ENCODE peak calls at places on chromosomes 1 and 21, in six cellular contexts. J is H1, H is K562, B is GM12891, Y is HepG2, F is GM12878. T is an unnamed sample.

GRCh38 chr1:172275478-172275877 is 145.0 kb upstream of the C1orf105 start:
- DNase-seq in H (no peak), J (no peak), B (no peak), F (no peak), Y (no peak), T (no peak)

GRCh38 chr1:55751776-55752175 is 536.6 kb upstream of the USP24 start:
- DNase-seq in Y (no peak), B (no peak), H (no peak), J (no peak), F (no peak), T (no peak)

GRCh38 chr1:200035397-200035955 is 8.0 kb downstream of the NR5A2 start:
- DNase-seq in B (no peak), J (no peak), F (no peak), H (no peak), Y (no peak), T (no peak)

GRCh38 chr1:82110366-82111254 is 309.9 kb downstream of the ADGRL2 start:
- DNase-seq in J (no peak), F (no peak), Y (no peak), H (no peak), B (no peak), T (no peak)

GRCh38 chr1:31939484-31940329 is 1.5 kb upstream of the PTP4A2 start:
- DNase-seq in Y (peak; percentile 87), B (peak; percentile 50), J (no peak), H (peak; percentile 86), F (peak; percentile 86), T (peak; percentile 55)

GRCh38 chr1:70487910-70488665 is 77.0 kb downstream of the CTH start:
- DNase-seq in B (peak; percentile 14), J (peak; percentile 23), Y (peak; percentile 43), F (peak; percentile 16), H (peak; percentile 55), T (no peak)

GRCh38 chr1:8104278-8105236 is 78.4 kb upstream of the ERRFI1 start:
- DNase-seq in F (peak; percentile 56), B (no peak), H (no peak), Y (no peak), J (no peak), T (no peak)

GRCh38 chr21:14952916-14953315 is 111.9 kb downstream of the NRIP1 start:
- DNase-seq in H (no peak), F (no peak), Y (no peak), B (no peak), J (no peak), T (no peak)

GRCh38 chr1:10680487-10680886 is 116.0 kb downstream of the CASZ1 start:
- DNase-seq in J (no peak), B (no peak), Y (no peak), H (no peak), F (no peak), T (no peak)

GRCh38 chr1:10678395-10678794 is 118.1 kb downstream of the CASZ1 start:
- DNase-seq in B (no peak), F (no peak), J (no peak), Y (no peak), H (no peak), T (no peak)

GRCh38 chr1:10681296-10682113 is 114.9 kb downstream of the CASZ1 start:
- DNase-seq in Y (peak; percentile 45), H (no peak), B (no peak), F (no peak), J (no peak), T (no peak)

GRCh38 chr1:10678852-10679251 is 117.6 kb downstream of the CASZ1 start:
- DNase-seq in Y (no peak), F (no peak), H (no peak), J (no peak), B (no peak), T (no peak)

GRCh38 chr1:10679521-10680220 is 116.8 kb downstream of the CASZ1 start:
- DNase-seq in H (peak; percentile 77), B (no peak), Y (peak; percentile 82), J (peak; percentile 43), F (no peak), T (no peak)
- TF ChIP-seq POLR2AphosphoS5 in H (no peak), B (no peak), Y (no peak), J (no peak), F (no peak), T (no peak)

GRCh38 chr1:224785622-224786021 is 143.9 kb upstream of the DNAH14 start:
- DNase-seq in Y (no peak), F (no peak), H (no peak), B (no peak), J (no peak), T (no peak)
- TF ChIP-seq POLR2A in Y (no peak), F (no peak), H (no peak), B (no peak), J (no peak), T (no peak)

GRCh38 chr1:20119351-20119750 is at the start of gene PLA2G2D:
- DNase-seq in H (no peak), J (no peak), B (no peak), F (no peak), Y (no peak), T (no peak)
- TF ChIP-seq TAF1 in H (no peak), J (no peak), B (no peak), F (no peak), Y (no peak), T (no peak)

DNA sequence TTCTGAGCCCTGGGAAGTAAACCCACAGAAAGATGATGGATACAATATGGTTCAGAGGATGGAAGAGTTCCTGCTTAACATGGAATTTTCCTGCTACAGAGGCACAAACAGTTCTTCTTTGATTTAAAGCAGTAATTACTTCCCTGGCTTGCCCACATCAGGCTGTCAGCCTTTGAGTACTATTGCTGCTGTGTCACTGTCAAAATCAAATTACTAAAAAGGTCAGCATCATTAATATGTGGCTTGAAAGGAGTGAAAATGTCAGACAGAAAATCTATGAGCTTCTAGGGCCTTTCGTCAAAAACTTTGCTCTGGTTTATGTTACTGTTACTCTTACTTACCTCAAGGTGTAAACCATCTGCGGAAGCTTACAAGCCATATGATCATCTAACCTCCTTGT is 98.6 kb upstream of the DPT start:
- DNase-seq in Y (no peak), F (no peak), B (no peak), H (no peak), J (no peak), T (no peak)
- TF ChIP-seq POLR2AphosphoS5 in Y (no peak), F (no peak), B (no peak), H (no peak), J (no peak), T (no peak)

DNA sequence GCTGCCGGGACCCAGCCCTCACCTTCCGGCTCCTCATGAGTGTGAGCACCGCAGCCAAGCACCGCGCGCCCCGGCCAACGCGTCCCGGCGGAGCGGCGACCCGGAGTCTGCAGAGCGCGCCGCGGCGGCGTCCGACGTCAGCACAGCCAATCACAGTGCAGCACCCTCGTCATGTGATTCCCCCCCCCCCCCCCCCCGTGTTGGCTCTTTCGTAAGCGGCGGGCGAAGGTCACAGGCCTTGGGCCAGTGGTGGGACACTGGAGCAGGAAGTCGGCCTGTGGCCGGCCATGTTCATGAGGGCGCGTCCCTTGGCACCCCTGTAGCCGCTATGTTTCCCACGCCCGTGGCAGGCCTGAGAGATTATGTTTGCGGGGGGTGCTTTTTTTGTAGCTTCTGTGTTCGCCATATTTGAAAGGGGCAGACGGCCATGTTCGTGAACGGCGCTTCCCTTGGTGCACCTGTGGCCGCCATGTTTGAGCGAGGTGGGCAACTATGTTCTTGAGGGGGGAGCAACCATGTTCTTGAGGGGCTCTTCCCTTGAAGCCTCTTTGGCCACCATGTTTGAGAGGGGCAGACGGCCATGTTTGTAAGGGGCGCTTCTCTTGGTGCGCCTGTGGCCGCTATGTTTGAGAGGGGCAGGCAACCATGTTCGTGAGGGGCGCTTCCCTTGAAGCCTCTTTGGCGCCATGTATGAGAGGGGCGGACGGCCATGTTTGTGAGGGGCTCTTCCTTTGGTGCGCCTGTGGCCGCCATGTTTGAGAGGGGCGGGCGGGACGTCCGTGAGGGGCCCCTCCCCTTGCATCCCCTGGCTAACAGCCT is at the start of gene C1orf174:
- DNase-seq in Y (peak; percentile 97), F (peak; percentile 94), B (peak; percentile 86), H (peak; percentile 99), J (peak; percentile 97), T (peak; percentile 91)
- TF ChIP-seq POLR2A in Y (no peak), F (peak; percentile 85), B (peak; percentile 57), H (peak; percentile 72), J (peak; percentile 70), T (peak; percentile 63)

T was measured in GM12892.